ENCODE peak calls at places on chromosomes 12 and 14, in ten cellular contexts. One of them, this sample, is unnamed.

GRCh38 chr12:120529641-120530314 is 820 bp upstream of the COQ5 start:
- DNase-seq in lung microvascular endothelial cell: peak; percentile 68
- DNase-seq in left cardiac atrium: no peak
- DNase-seq in neural progenitor cell: peak; percentile 48
- DNase-seq in neuronal stem cell: peak; percentile 11
- DNase-seq in DMS153: peak; percentile 44
- DNase-seq in 8988T: peak; percentile 55
- DNase-seq in hypothalamus: no peak
- DNase-seq in GM23338: peak; percentile 65
- DNase-seq in activated CD4-positive, alpha-beta T cell treated with anti-CD3 and anti-CD28 coated beads, Interleukin-2, amount 10 ng/mL, durations not matched to agents 7 days and 5 days: no peak
- DNase-seq in this sample: no peak

GRCh38 chr12:50387487-50387886 is 8.9 kb downstream of the FAM186A start:
- DNase-seq in lung microvascular endothelial cell: no peak
- DNase-seq in left cardiac atrium: no peak
- DNase-seq in neural progenitor cell: no peak
- DNase-seq in neuronal stem cell: no peak
- DNase-seq in DMS153: no peak
- DNase-seq in 8988T: no peak
- DNase-seq in hypothalamus: no peak
- DNase-seq in GM23338: no peak
- DNase-seq in activated CD4-positive, alpha-beta T cell treated with anti-CD3 and anti-CD28 coated beads, Interleukin-2, amount 10 ng/mL, durations not matched to agents 7 days and 5 days: no peak
- DNase-seq in this sample: no peak

GRCh38 chr14:33198684-33199083 is 260.0 kb downstream of the NPAS3 start:
- DNase-seq in lung microvascular endothelial cell: no peak
- DNase-seq in left cardiac atrium: no peak
- DNase-seq in neural progenitor cell: no peak
- DNase-seq in neuronal stem cell: no peak
- DNase-seq in DMS153: no peak
- DNase-seq in 8988T: no peak
- DNase-seq in hypothalamus: no peak
- DNase-seq in GM23338: no peak
- DNase-seq in activated CD4-positive, alpha-beta T cell treated with anti-CD3 and anti-CD28 coated beads, Interleukin-2, amount 10 ng/mL, durations not matched to agents 7 days and 5 days: no peak
- DNase-seq in this sample: no peak

GRCh38 chr14:62778847-62779246 is 266.4 kb downstream of the KCNH5 start:
- DNase-seq in lung microvascular endothelial cell: no peak
- DNase-seq in left cardiac atrium: no peak
- DNase-seq in neural progenitor cell: no peak
- DNase-seq in neuronal stem cell: no peak
- DNase-seq in DMS153: no peak
- DNase-seq in 8988T: no peak
- DNase-seq in hypothalamus: no peak
- DNase-seq in GM23338: no peak
- DNase-seq in activated CD4-positive, alpha-beta T cell treated with anti-CD3 and anti-CD28 coated beads, Interleukin-2, amount 10 ng/mL, durations not matched to agents 7 days and 5 days: no peak
- DNase-seq in this sample: no peak

GRCh38 chr14:86196476-86196875 is 666.5 kb downstream of the FLRT2 start:
- DNase-seq in lung microvascular endothelial cell: no peak
- DNase-seq in left cardiac atrium: no peak
- DNase-seq in neural progenitor cell: no peak
- DNase-seq in neuronal stem cell: no peak
- DNase-seq in DMS153: no peak
- DNase-seq in 8988T: no peak
- DNase-seq in hypothalamus: no peak
- DNase-seq in GM23338: no peak
- DNase-seq in activated CD4-positive, alpha-beta T cell treated with anti-CD3 and anti-CD28 coated beads, Interleukin-2, amount 10 ng/mL, durations not matched to agents 7 days and 5 days: no peak
- DNase-seq in this sample: no peak

GRCh38 chr14:65080954-65081747 is 21.2 kb downstream of the MAX start:
- DNase-seq in lung microvascular endothelial cell: peak; percentile 65
- DNase-seq in left cardiac atrium: no peak
- DNase-seq in neural progenitor cell: no peak
- DNase-seq in neuronal stem cell: no peak
- DNase-seq in DMS153: no peak
- DNase-seq in 8988T: no peak
- DNase-seq in hypothalamus: no peak
- DNase-seq in GM23338: no peak
- DNase-seq in activated CD4-positive, alpha-beta T cell treated with anti-CD3 and anti-CD28 coated beads, Interleukin-2, amount 10 ng/mL, durations not matched to agents 7 days and 5 days: no peak
- DNase-seq in this sample: no peak

GRCh38 chr12:43255642-43256041 is 296.4 kb downstream of the ADAMTS20 start:
- DNase-seq in lung microvascular endothelial cell: no peak
- DNase-seq in left cardiac atrium: no peak
- DNase-seq in neural progenitor cell: no peak
- DNase-seq in neuronal stem cell: no peak
- DNase-seq in DMS153: no peak
- DNase-seq in 8988T: no peak
- DNase-seq in hypothalamus: no peak
- DNase-seq in GM23338: no peak
- DNase-seq in activated CD4-positive, alpha-beta T cell treated with anti-CD3 and anti-CD28 coated beads, Interleukin-2, amount 10 ng/mL, durations not matched to agents 7 days and 5 days: no peak
- DNase-seq in this sample: no peak

GRCh38 chr14:94936411-94936892 is 166.5 kb upstream of the GSC start:
- DNase-seq in lung microvascular endothelial cell: no peak
- DNase-seq in left cardiac atrium: peak; percentile 78
- DNase-seq in neural progenitor cell: peak; percentile 15
- DNase-seq in neuronal stem cell: no peak
- DNase-seq in DMS153: peak; percentile 13
- DNase-seq in 8988T: no peak
- DNase-seq in hypothalamus: peak; percentile 64
- DNase-seq in GM23338: peak; percentile 6
- DNase-seq in activated CD4-positive, alpha-beta T cell treated with anti-CD3 and anti-CD28 coated beads, Interleukin-2, amount 10 ng/mL, durations not matched to agents 7 days and 5 days: no peak
- DNase-seq in this sample: no peak

GRCh38 chr12:48000878-48001321 is 3.4 kb downstream of the COL2A1 start:
- DNase-seq in lung microvascular endothelial cell: no peak
- DNase-seq in left cardiac atrium: no peak
- DNase-seq in neural progenitor cell: peak; percentile 84
- DNase-seq in neuronal stem cell: peak; percentile 37
- DNase-seq in DMS153: peak; percentile 35
- DNase-seq in 8988T: peak; percentile 62
- DNase-seq in hypothalamus: no peak
- DNase-seq in GM23338: peak; percentile 84
- DNase-seq in activated CD4-positive, alpha-beta T cell treated with anti-CD3 and anti-CD28 coated beads, Interleukin-2, amount 10 ng/mL, durations not matched to agents 7 days and 5 days: no peak
- DNase-seq in this sample: no peak

GRCh38 chr12:123767613-123768012 is 5.5 kb downstream of the DNAH10 start:
- DNase-seq in lung microvascular endothelial cell: no peak
- DNase-seq in left cardiac atrium: no peak
- DNase-seq in neural progenitor cell: no peak
- DNase-seq in neuronal stem cell: no peak
- DNase-seq in DMS153: no peak
- DNase-seq in 8988T: no peak
- DNase-seq in hypothalamus: no peak
- DNase-seq in GM23338: no peak
- DNase-seq in activated CD4-positive, alpha-beta T cell treated with anti-CD3 and anti-CD28 coated beads, Interleukin-2, amount 10 ng/mL, durations not matched to agents 7 days and 5 days: peak; percentile 44
- DNase-seq in this sample: peak; percentile 70

GRCh38 chr12:8157484-8158198 is 826 bp downstream of the ZNF705A start:
- DNase-seq in lung microvascular endothelial cell: peak; percentile 41
- DNase-seq in left cardiac atrium: no peak
- DNase-seq in neural progenitor cell: peak; percentile 4
- DNase-seq in neuronal stem cell: no peak
- DNase-seq in DMS153: no peak
- DNase-seq in 8988T: no peak
- DNase-seq in hypothalamus: no peak
- DNase-seq in GM23338: no peak
- DNase-seq in activated CD4-positive, alpha-beta T cell treated with anti-CD3 and anti-CD28 coated beads, Interleukin-2, amount 10 ng/mL, durations not matched to agents 7 days and 5 days: no peak
- DNase-seq in this sample: no peak

GRCh38 chr12:9391751-9392240 is 183.6 kb upstream of the PZP start:
- DNase-seq in lung microvascular endothelial cell: peak; percentile 40
- DNase-seq in left cardiac atrium: no peak
- DNase-seq in neural progenitor cell: peak; percentile 20
- DNase-seq in neuronal stem cell: no peak
- DNase-seq in DMS153: no peak
- DNase-seq in 8988T: no peak
- DNase-seq in hypothalamus: no peak
- DNase-seq in GM23338: no peak
- DNase-seq in activated CD4-positive, alpha-beta T cell treated with anti-CD3 and anti-CD28 coated beads, Interleukin-2, amount 10 ng/mL, durations not matched to agents 7 days and 5 days: no peak
- DNase-seq in this sample: no peak

GRCh38 chr14:73833530-73834257 is 17.9 kb upstream of the PTGR2 start:
- DNase-seq in lung microvascular endothelial cell: no peak
- DNase-seq in left cardiac atrium: peak; percentile 71
- DNase-seq in neural progenitor cell: peak; percentile 23
- DNase-seq in neuronal stem cell: no peak
- DNase-seq in DMS153: no peak
- DNase-seq in 8988T: no peak
- DNase-seq in hypothalamus: peak; percentile 33
- DNase-seq in GM23338: peak; percentile 74
- DNase-seq in activated CD4-positive, alpha-beta T cell treated with anti-CD3 and anti-CD28 coated beads, Interleukin-2, amount 10 ng/mL, durations not matched to agents 7 days and 5 days: no peak
- DNase-seq in this sample: no peak

GRCh38 chr12:109771746-109772621 is 58.4 kb downstream of the FAM222A start:
- DNase-seq in lung microvascular endothelial cell: no peak
- DNase-seq in left cardiac atrium: no peak
- DNase-seq in neural progenitor cell: no peak
- DNase-seq in neuronal stem cell: no peak
- DNase-seq in DMS153: no peak
- DNase-seq in 8988T: no peak
- DNase-seq in hypothalamus: no peak
- DNase-seq in GM23338: no peak
- DNase-seq in activated CD4-positive, alpha-beta T cell treated with anti-CD3 and anti-CD28 coated beads, Interleukin-2, amount 10 ng/mL, durations not matched to agents 7 days and 5 days: no peak
- DNase-seq in this sample: no peak

GRCh38 chr14:99597911-99598600 is 6.0 kb downstream of the CCDC85C start:
- DNase-seq in lung microvascular endothelial cell: peak; percentile 47
- DNase-seq in left cardiac atrium: no peak
- DNase-seq in neural progenitor cell: no peak
- DNase-seq in neuronal stem cell: no peak
- DNase-seq in DMS153: no peak
- DNase-seq in 8988T: no peak
- DNase-seq in hypothalamus: no peak
- DNase-seq in GM23338: no peak
- DNase-seq in activated CD4-positive, alpha-beta T cell treated with anti-CD3 and anti-CD28 coated beads, Interleukin-2, amount 10 ng/mL, durations not matched to agents 7 days and 5 days: no peak
- DNase-seq in this sample: no peak

GRCh38 chr14:51554953-51555352 is 96.8 kb upstream of the FRMD6 start:
- DNase-seq in lung microvascular endothelial cell: no peak
- DNase-seq in left cardiac atrium: no peak
- DNase-seq in neural progenitor cell: peak; percentile 10
- DNase-seq in neuronal stem cell: no peak
- DNase-seq in DMS153: no peak
- DNase-seq in 8988T: no peak
- DNase-seq in hypothalamus: no peak
- DNase-seq in GM23338: peak; percentile 23
- DNase-seq in activated CD4-positive, alpha-beta T cell treated with anti-CD3 and anti-CD28 coated beads, Interleukin-2, amount 10 ng/mL, durations not matched to agents 7 days and 5 days: no peak
- DNase-seq in this sample: no peak

GRCh38 chr12:29088611-29089219 is 60.4 kb upstream of the FAR2 start:
- DNase-seq in lung microvascular endothelial cell: peak; percentile 52
- DNase-seq in left cardiac atrium: no peak
- DNase-seq in neural progenitor cell: no peak
- DNase-seq in neuronal stem cell: no peak
- DNase-seq in DMS153: no peak
- DNase-seq in 8988T: peak; percentile 6
- DNase-seq in hypothalamus: no peak
- DNase-seq in GM23338: peak; percentile 59
- DNase-seq in activated CD4-positive, alpha-beta T cell treated with anti-CD3 and anti-CD28 coated beads, Interleukin-2, amount 10 ng/mL, durations not matched to agents 7 days and 5 days: no peak
- DNase-seq in this sample: no peak

This sample was measured in activated CD8-positive, alpha-beta T cell treated with anti-CD3 and anti-CD28 coated beads, Interleukin-2, amount 10 ng/mL, durations not matched to agents 7 days and 5 days.